ENCODE peak calls at places on chromosome 11, in eight cellular contexts. One of them, this sample, is unnamed.

GRCh38 chr11:75164318-75164827 is 13.5 kb downstream of the SLCO2B1 start:
- DNase-seq in uterus: no peak
- DNase-seq in HCT116: no peak
- DNase-seq in brain microvascular endothelial cell: no peak
- DNase-seq in EL: no peak
- DNase-seq in NCI-H1105 treated with DMSO at 0.1 percent for 48 hours: no peak
- DNase-seq in neural crest cell: no peak
- DNase-seq in cardiac fibroblast: no peak
- DNase-seq in this sample: no peak

GRCh38 chr11:119432484-119433368 is 9.8 kb upstream of the THY1 start:
- DNase-seq in NCI-H1105 treated with DMSO at 0.1 percent for 48 hours: no peak
- DNase-seq in uterus: no peak
- DNase-seq in neural crest cell: no peak
- DNase-seq in HCT116: no peak
- DNase-seq in EL: peak
- DNase-seq in brain microvascular endothelial cell: peak
- DNase-seq in cardiac fibroblast: peak
- DNase-seq in this sample: no peak

GRCh38 chr11:64710418-64711137 is 12.4 kb downstream of the NRXN2 start:
- DNase-seq in cardiac fibroblast: no peak
- DNase-seq in neural crest cell: no peak
- DNase-seq in NCI-H1105 treated with DMSO at 0.1 percent for 48 hours: no peak
- DNase-seq in EL: peak
- DNase-seq in uterus: no peak
- DNase-seq in brain microvascular endothelial cell: peak
- DNase-seq in HCT116: no peak
- DNase-seq in this sample: no peak

GRCh38 chr11:117319214-117319840 is 3.3 kb upstream of the BACE1 start:
- DNase-seq in NCI-H1105 treated with DMSO at 0.1 percent for 48 hours: no peak
- DNase-seq in neural crest cell: no peak
- DNase-seq in HCT116: no peak
- DNase-seq in brain microvascular endothelial cell: peak
- DNase-seq in EL: peak
- DNase-seq in cardiac fibroblast: peak
- DNase-seq in uterus: no peak
- DNase-seq in this sample: peak

GRCh38 chr11:120612363-120613263 is 101.1 kb downstream of the GRIK4 start:
- DNase-seq in brain microvascular endothelial cell: peak
- DNase-seq in cardiac fibroblast: peak
- DNase-seq in uterus: no peak
- DNase-seq in neural crest cell: no peak
- DNase-seq in HCT116: no peak
- DNase-seq in NCI-H1105 treated with DMSO at 0.1 percent for 48 hours: no peak
- DNase-seq in EL: peak
- DNase-seq in this sample: peak

GRCh38 chr11:10305262-10305963 is 540 bp downstream of the ADM start:
- DNase-seq in HCT116: no peak
- DNase-seq in uterus: peak
- DNase-seq in brain microvascular endothelial cell: peak
- DNase-seq in cardiac fibroblast: peak
- DNase-seq in NCI-H1105 treated with DMSO at 0.1 percent for 48 hours: peak
- DNase-seq in EL: no peak
- DNase-seq in neural crest cell: peak
- DNase-seq in this sample: no peak

GRCh38 chr11:112785717-112786116 is 175.5 kb upstream of the NCAM1 start:
- DNase-seq in cardiac fibroblast: peak
- DNase-seq in uterus: peak
- DNase-seq in neural crest cell: no peak
- DNase-seq in HCT116: no peak
- DNase-seq in EL: peak
- DNase-seq in brain microvascular endothelial cell: no peak
- DNase-seq in NCI-H1105 treated with DMSO at 0.1 percent for 48 hours: no peak
- DNase-seq in this sample: no peak

GRCh38 chr11:102172127-102172848 is 62.0 kb downstream of the YAP1 start:
- DNase-seq in cardiac fibroblast: peak
- DNase-seq in HCT116: no peak
- DNase-seq in brain microvascular endothelial cell: peak
- DNase-seq in NCI-H1105 treated with DMSO at 0.1 percent for 48 hours: no peak
- DNase-seq in neural crest cell: no peak
- DNase-seq in uterus: no peak
- DNase-seq in EL: peak
- DNase-seq in this sample: peak

GRCh38 chr11:34524696-34525095 is 11.1 kb upstream of the ELF5 start:
- DNase-seq in NCI-H1105 treated with DMSO at 0.1 percent for 48 hours: no peak
- DNase-seq in brain microvascular endothelial cell: no peak
- DNase-seq in EL: no peak
- DNase-seq in neural crest cell: no peak
- DNase-seq in HCT116: no peak
- DNase-seq in cardiac fibroblast: no peak
- DNase-seq in uterus: no peak
- DNase-seq in this sample: no peak

GRCh38 chr11:79437274-79437980 is 3.4 kb downstream of the TENM4 start:
- DNase-seq in neural crest cell: peak
- DNase-seq in EL: peak
- DNase-seq in HCT116: no peak
- DNase-seq in brain microvascular endothelial cell: no peak
- DNase-seq in uterus: peak
- DNase-seq in NCI-H1105 treated with DMSO at 0.1 percent for 48 hours: peak
- DNase-seq in cardiac fibroblast: peak
- DNase-seq in this sample: peak

GRCh38 chr11:117473692-117474091 is 146.0 kb downstream of the CEP164 start:
- DNase-seq in uterus: no peak
- DNase-seq in EL: no peak
- DNase-seq in HCT116: no peak
- DNase-seq in cardiac fibroblast: no peak
- DNase-seq in NCI-H1105 treated with DMSO at 0.1 percent for 48 hours: peak
- DNase-seq in neural crest cell: no peak
- DNase-seq in brain microvascular endothelial cell: no peak
- DNase-seq in this sample: no peak

GRCh38 chr11:123454060-123454651 is 24.1 kb downstream of the GRAMD1B start:
- DNase-seq in NCI-H1105 treated with DMSO at 0.1 percent for 48 hours: no peak
- DNase-seq in uterus: no peak
- DNase-seq in EL: peak
- DNase-seq in cardiac fibroblast: peak
- DNase-seq in HCT116: peak
- DNase-seq in neural crest cell: no peak
- DNase-seq in brain microvascular endothelial cell: peak
- DNase-seq in this sample: peak

GRCh38 chr11:75663808-75664207 is 5.0 kb downstream of the MAP6 start:
- DNase-seq in uterus: no peak
- DNase-seq in cardiac fibroblast: no peak
- DNase-seq in neural crest cell: no peak
- DNase-seq in NCI-H1105 treated with DMSO at 0.1 percent for 48 hours: no peak
- DNase-seq in brain microvascular endothelial cell: no peak
- DNase-seq in EL: no peak
- DNase-seq in HCT116: no peak
- DNase-seq in this sample: no peak

GRCh38 chr11:11843233-11843632 is 1.5 kb downstream of the USP47 start:
- DNase-seq in uterus: no peak
- DNase-seq in cardiac fibroblast: peak
- DNase-seq in neural crest cell: no peak
- DNase-seq in EL: peak
- DNase-seq in HCT116: no peak
- DNase-seq in brain microvascular endothelial cell: peak
- DNase-seq in NCI-H1105 treated with DMSO at 0.1 percent for 48 hours: peak
- DNase-seq in this sample: peak

GRCh38 chr11:10287140-10287539 is 6.9 kb downstream of the SBF2 start:
- DNase-seq in HCT116: no peak
- DNase-seq in neural crest cell: no peak
- DNase-seq in cardiac fibroblast: no peak
- DNase-seq in brain microvascular endothelial cell: peak
- DNase-seq in uterus: no peak
- DNase-seq in NCI-H1105 treated with DMSO at 0.1 percent for 48 hours: no peak
- DNase-seq in EL: no peak
- DNase-seq in this sample: no peak

GRCh38 chr11:3609416-3610265 is 32.2 kb downstream of the ART5 start:
- DNase-seq in cardiac fibroblast: peak
- DNase-seq in uterus: no peak
- DNase-seq in EL: peak
- DNase-seq in HCT116: peak
- DNase-seq in brain microvascular endothelial cell: peak
- DNase-seq in neural crest cell: peak
- DNase-seq in NCI-H1105 treated with DMSO at 0.1 percent for 48 hours: peak
- DNase-seq in this sample: peak

GRCh38 chr11:27215471-27216267 is 147.3 kb downstream of the CCDC34 start:
- DNase-seq in uterus: peak
- DNase-seq in HCT116: no peak
- DNase-seq in EL: no peak
- DNase-seq in NCI-H1105 treated with DMSO at 0.1 percent for 48 hours: no peak
- DNase-seq in neural crest cell: no peak
- DNase-seq in brain microvascular endothelial cell: no peak
- DNase-seq in cardiac fibroblast: peak
- DNase-seq in this sample: peak

GRCh38 chr11:44079376-44079775 is 13.3 kb downstream of the ACCS start:
- DNase-seq in brain microvascular endothelial cell: no peak
- DNase-seq in uterus: no peak
- DNase-seq in NCI-H1105 treated with DMSO at 0.1 percent for 48 hours: no peak
- DNase-seq in EL: no peak
- DNase-seq in cardiac fibroblast: no peak
- DNase-seq in neural crest cell: no peak
- DNase-seq in HCT116: no peak
- DNase-seq in this sample: no peak

GRCh38 chr11:69637956-69638871 is 2.7 kb upstream of the CCND1 start:
- DNase-seq in NCI-H1105 treated with DMSO at 0.1 percent for 48 hours: peak
- DNase-seq in HCT116: peak
- DNase-seq in EL: peak
- DNase-seq in cardiac fibroblast: peak
- DNase-seq in brain microvascular endothelial cell: peak
- DNase-seq in neural crest cell: peak
- DNase-seq in uterus: no peak
- DNase-seq in this sample: peak

GRCh38 chr11:121426476-121427454 is 25.3 kb upstream of the SORL1 start:
- DNase-seq in NCI-H1105 treated with DMSO at 0.1 percent for 48 hours: peak
- DNase-seq in HCT116: peak
- DNase-seq in brain microvascular endothelial cell: no peak
- DNase-seq in EL: no peak
- DNase-seq in neural crest cell: peak
- DNase-seq in uterus: no peak
- DNase-seq in cardiac fibroblast: no peak
- DNase-seq in this sample: no peak

GRCh38 chr11:71447791-71448256 is 369 bp downstream of the DHCR7 start:
- DNase-seq in EL: peak
- DNase-seq in brain microvascular endothelial cell: no peak
- DNase-seq in uterus: no peak
- DNase-seq in neural crest cell: peak
- DNase-seq in HCT116: no peak
- DNase-seq in cardiac fibroblast: peak
- DNase-seq in NCI-H1105 treated with DMSO at 0.1 percent for 48 hours: peak
- DNase-seq in this sample: peak

GRCh38 chr11:71172680-71173079 is 79.7 kb downstream of the SHANK2 start:
- DNase-seq in uterus: no peak
- DNase-seq in EL: no peak
- DNase-seq in brain microvascular endothelial cell: no peak
- DNase-seq in neural crest cell: no peak
- DNase-seq in NCI-H1105 treated with DMSO at 0.1 percent for 48 hours: no peak
- DNase-seq in HCT116: no peak
- DNase-seq in cardiac fibroblast: no peak
- DNase-seq in this sample: no peak

GRCh38 chr11:128472128-128473110 is 114.9 kb downstream of the ETS1 start:
- DNase-seq in NCI-H1105 treated with DMSO at 0.1 percent for 48 hours: no peak
- DNase-seq in HCT116: no peak
- DNase-seq in cardiac fibroblast: peak
- DNase-seq in uterus: no peak
- DNase-seq in EL: peak
- DNase-seq in brain microvascular endothelial cell: peak
- DNase-seq in neural crest cell: no peak
- DNase-seq in this sample: peak

GRCh38 chr11:74559110-74559933 is 33.1 kb upstream of the POLD3 start:
- DNase-seq in HCT116: no peak
- DNase-seq in cardiac fibroblast: peak
- DNase-seq in uterus: peak
- DNase-seq in brain microvascular endothelial cell: no peak
- DNase-seq in EL: no peak
- DNase-seq in neural crest cell: no peak
- DNase-seq in NCI-H1105 treated with DMSO at 0.1 percent for 48 hours: no peak
- DNase-seq in this sample: peak

GRCh38 chr11:12248330-12248729 is 129.0 kb upstream of the PARVA start:
- DNase-seq in NCI-H1105 treated with DMSO at 0.1 percent for 48 hours: peak
- DNase-seq in EL: peak
- DNase-seq in cardiac fibroblast: peak
- DNase-seq in HCT116: no peak
- DNase-seq in uterus: peak
- DNase-seq in brain microvascular endothelial cell: no peak
- DNase-seq in neural crest cell: no peak
- DNase-seq in this sample: peak

GRCh38 chr11:8218840-8219239 is 44.8 kb downstream of the LMO1 start:
- DNase-seq in uterus: no peak
- DNase-seq in NCI-H1105 treated with DMSO at 0.1 percent for 48 hours: no peak
- DNase-seq in neural crest cell: no peak
- DNase-seq in cardiac fibroblast: no peak
- DNase-seq in HCT116: no peak
- DNase-seq in brain microvascular endothelial cell: no peak
- DNase-seq in EL: no peak
- DNase-seq in this sample: no peak

GRCh38 chr11:123682976-123683375 is 28.6 kb upstream of the SCN3B start:
- DNase-seq in uterus: no peak
- DNase-seq in NCI-H1105 treated with DMSO at 0.1 percent for 48 hours: no peak
- DNase-seq in brain microvascular endothelial cell: no peak
- DNase-seq in neural crest cell: no peak
- DNase-seq in HCT116: no peak
- DNase-seq in cardiac fibroblast: no peak
- DNase-seq in EL: no peak
- DNase-seq in this sample: no peak

GRCh38 chr11:133952199-133953190 is 4.3 kb downstream of the IGSF9B start:
- DNase-seq in HCT116: no peak
- DNase-seq in EL: no peak
- DNase-seq in NCI-H1105 treated with DMSO at 0.1 percent for 48 hours: no peak
- DNase-seq in brain microvascular endothelial cell: no peak
- DNase-seq in uterus: no peak
- DNase-seq in cardiac fibroblast: no peak
- DNase-seq in neural crest cell: no peak
- DNase-seq in this sample: no peak

GRCh38 chr11:84384637-84385227 is 1098.6 kb upstream of the CCDC90B start:
- DNase-seq in neural crest cell: peak
- DNase-seq in HCT116: no peak
- DNase-seq in uterus: no peak
- DNase-seq in EL: peak
- DNase-seq in cardiac fibroblast: peak
- DNase-seq in brain microvascular endothelial cell: peak
- DNase-seq in NCI-H1105 treated with DMSO at 0.1 percent for 48 hours: peak
- DNase-seq in this sample: peak

GRCh38 chr11:15841898-15842297 is 514.4 kb downstream of the SOX6 start:
- DNase-seq in cardiac fibroblast: no peak
- DNase-seq in neural crest cell: no peak
- DNase-seq in uterus: no peak
- DNase-seq in brain microvascular endothelial cell: no peak
- DNase-seq in HCT116: no peak
- DNase-seq in EL: no peak
- DNase-seq in NCI-H1105 treated with DMSO at 0.1 percent for 48 hours: peak
- DNase-seq in this sample: no peak

GRCh38 chr11:46889251-46889650 is 29.1 kb downstream of the LRP4 start:
- DNase-seq in NCI-H1105 treated with DMSO at 0.1 percent for 48 hours: no peak
- DNase-seq in cardiac fibroblast: no peak
- DNase-seq in neural crest cell: no peak
- DNase-seq in EL: no peak
- DNase-seq in HCT116: no peak
- DNase-seq in uterus: no peak
- DNase-seq in brain microvascular endothelial cell: no peak
- DNase-seq in this sample: no peak